ENCODE peak calls at places on chromosomes 13 and 19, in five cellular contexts. Q is T-helper 1 cell, R is AML-193, F is ovary, N is HFF-Myc. V is an unnamed sample.

GRCh38 chr19:1074512-1075283 is 7.7 kb downstream of the ARHGAP45 start:
- DNase-seq in Q (peak), F (peak), N (no peak), R (peak), V (peak)

GRCh38 chr13:95603887-95604533 is 40.5 kb downstream of the DZIP1 start:
- DNase-seq in R (no peak), Q (no peak), F (peak), N (no peak), V (no peak)

GRCh38 chr13:109425821-109426689 is 360.3 kb downstream of the IRS2 start:
- DNase-seq in Q (no peak), R (no peak), N (no peak), F (no peak), V (no peak)

GRCh38 chr19:45659096-45659729 is 8.8 kb upstream of the GIPR start:
- DNase-seq in N (no peak), Q (no peak), R (no peak), F (no peak), V (no peak)

GRCh38 chr13:30000373-30000770 is 150.0 kb upstream of the UBL3 start:
- DNase-seq in Q (no peak), F (no peak), R (no peak), N (no peak), V (no peak)

GRCh38 chr19:45553464-45553863 is 31.1 kb downstream of the OPA3 start:
- DNase-seq in Q (no peak), R (no peak), F (no peak), N (no peak), V (no peak)

GRCh38 chr13:78192721-78193120 is 274.1 kb upstream of the EDNRB start:
- DNase-seq in R (no peak), Q (no peak), F (no peak), N (no peak), V (no peak)

GRCh38 chr19:2578911-2579677 is 103.2 kb downstream of the GADD45B start:
- DNase-seq in F (peak), R (no peak), Q (no peak), N (no peak), V (peak)